ENCODE peak calls at places on chromosome 10, in five cellular contexts. N is GM12878, E is PC-9, Q is GM23338, G is mammary epithelial cell. I is an unnamed sample.

GRCh38 chr10:97842658-97843295 is 6.9 kb upstream of the GOLGA7B start:
- DNase-seq in E (no peak), G (no peak), Q (no peak), N (no peak), I (no peak)

GRCh38 chr10:62651341-62651740 is 153.2 kb upstream of the ADO start:
- DNase-seq in E (no peak), N (no peak), Q (no peak), G (peak), I (no peak)

GRCh38 chr10:43209064-43209455 is 57.8 kb downstream of the RASGEF1A start:
- DNase-seq in E (no peak), G (no peak), Q (no peak), N (no peak), I (no peak)

GRCh38 chr10:17046989-17047388 is 82.6 kb downstream of the CUBN start:
- DNase-seq in E (no peak), G (no peak), Q (no peak), N (no peak), I (no peak)

GRCh38 chr10:17227367-17228080 is 517 bp upstream of the VIM start:
- DNase-seq in Q (peak), E (no peak), N (peak), G (no peak), I (no peak)

GRCh38 chr10:76185476-76186255 is 754.2 kb downstream of the LRMDA start:
- DNase-seq in N (no peak), Q (no peak), E (no peak), G (no peak), I (no peak)

GRCh38 chr10:16856567-16856966 is 39.3 kb upstream of the RSU1 start:
- DNase-seq in Q (peak), E (no peak), G (peak), N (no peak), I (no peak)

GRCh38 chr10:13654846-13655245 is 68.1 kb downstream of the PRPF18 start:
- DNase-seq in N (no peak), E (no peak), G (no peak), Q (no peak), I (no peak)

GRCh38 chr10:17644485-17644964 is 574 bp downstream of the STAM start:
- DNase-seq in G (no peak), E (no peak), Q (peak), N (no peak), I (peak)

GRCh38 chr10:63210611-63211196 is 77.6 kb downstream of the NRBF2 start:
- DNase-seq in E (no peak), G (no peak), N (no peak), Q (no peak), I (no peak)

GRCh38 chr10:13891542-13892431 is 305.0 kb downstream of the PRPF18 start:
- DNase-seq in Q (peak), N (no peak), G (no peak), E (no peak), I (peak)

GRCh38 chr10:72353963-72354355 is 760 bp downstream of the DNAJB12 start:
- DNase-seq in G (no peak), Q (peak), E (no peak), N (no peak), I (peak)

GRCh38 chr10:79273603-79274002 is 73.7 kb upstream of the PPIF start:
- DNase-seq in N (no peak), E (no peak), Q (no peak), G (no peak), I (no peak)
- H3K4me2 ChIP-seq in N (no peak), E (no peak), Q (no peak), G (no peak), I (no peak)

GRCh38 chr10:60954045-60954444 is 10.1 kb upstream of the RHOBTB1 start:
- DNase-seq in Q (no peak), E (no peak), N (no peak), G (no peak), I (no peak)
- H3K4me2 ChIP-seq in Q (no peak), E (no peak), N (no peak), G (no peak), I (no peak)

GRCh38 chr10:78210976-78211375 is 177.3 kb downstream of the RPS24 start:
- DNase-seq in E (no peak), N (no peak), G (no peak), Q (no peak), I (no peak)

GRCh38 chr10:78209987-78210386 is 176.3 kb downstream of the RPS24 start:
- DNase-seq in N (no peak), Q (peak), G (no peak), E (no peak), I (no peak)

GRCh38 chr10:78211476-78212110 is 177.9 kb downstream of the RPS24 start:
- DNase-seq in N (no peak), E (no peak), G (peak), Q (peak), I (peak)

GRCh38 chr10:78212134-78212785 is 178.6 kb downstream of the RPS24 start:
- DNase-seq in E (no peak), Q (no peak), N (no peak), G (no peak), I (peak)

DNA sequence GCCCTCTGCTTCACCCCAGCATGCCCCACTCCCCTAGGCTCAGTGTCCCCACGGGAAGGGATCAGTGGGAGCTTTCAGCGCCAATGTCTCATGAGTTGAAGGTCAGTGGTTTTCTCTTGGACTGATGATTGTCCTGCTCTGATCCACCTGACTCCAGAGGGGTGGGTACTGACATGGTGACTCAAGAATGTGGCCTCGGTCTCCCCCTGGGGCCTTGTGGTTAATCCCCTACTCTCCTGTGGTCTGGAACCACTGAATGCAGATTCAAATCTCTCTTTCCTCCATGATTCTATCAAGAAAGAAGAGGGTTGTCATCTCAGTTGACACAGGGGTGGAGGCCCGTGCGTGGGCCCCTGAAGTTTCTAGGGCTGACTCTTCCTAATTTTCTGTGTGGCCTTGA is 176.9 kb downstream of the RPS24 start:
- DNase-seq in G (no peak), Q (no peak), E (no peak), N (no peak), I (no peak)
- H3K4me2 ChIP-seq in G (no peak), Q (no peak), E (no peak), N (no peak), I (no peak)

DNA sequence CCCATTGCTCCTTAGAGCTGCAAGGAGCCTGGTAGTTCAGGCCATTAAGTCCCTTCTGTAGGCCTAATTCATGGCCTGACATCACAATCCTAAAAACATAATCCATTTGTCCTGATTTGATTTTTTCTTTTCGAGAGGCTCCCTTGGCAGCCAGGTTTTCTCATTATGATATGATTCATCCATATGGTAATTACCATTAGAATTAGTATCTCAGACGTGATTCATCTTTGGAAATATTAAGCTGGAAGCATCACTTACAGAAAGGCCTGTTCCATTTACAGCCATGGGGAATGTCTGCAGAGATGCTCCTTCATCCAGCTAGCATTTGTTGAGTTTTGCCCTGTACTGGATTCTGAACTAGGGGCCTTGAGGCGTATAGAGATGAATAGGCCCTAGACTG is 128.5 kb downstream of the PLCE1 start:
- DNase-seq in N (no peak), Q (no peak), G (no peak), E (no peak), I (no peak)
- H3K4me2 ChIP-seq in N (no peak), Q (no peak), G (no peak), E (no peak), I (no peak)

GRCh38 chr10:78963074-78964034 is 105.4 kb upstream of the ZMIZ1 start:
- DNase-seq in E (no peak), G (peak), Q (no peak), N (no peak), I (no peak)

GRCh38 chr10:78966844-78967488 is 101.8 kb upstream of the ZMIZ1 start:
- DNase-seq in G (no peak), Q (no peak), N (no peak), E (no peak), I (no peak)

GRCh38 chr10:78966182-78966787 is 102.5 kb upstream of the ZMIZ1 start:
- DNase-seq in Q (no peak), N (no peak), G (no peak), E (no peak), I (no peak)

GRCh38 chr10:78964952-78965633 is 103.7 kb upstream of the ZMIZ1 start:
- DNase-seq in Q (peak), N (no peak), E (peak), G (peak), I (peak)

GRCh38 chr10:78964274-78964951 is 104.4 kb upstream of the ZMIZ1 start:
- DNase-seq in Q (no peak), E (no peak), G (no peak), N (no peak), I (no peak)
- H3K4me2 ChIP-seq in Q (peak), E (peak), G (no peak), N (no peak), I (peak)